ENCODE peak calls at places on chromosomes 16 and 17, in ten cellular contexts. One of them, this sample, is unnamed. For H3K4me1, the result is how much of the 10 kb centered on the place peaks cover.

GRCh38 chr16:78035012-78035411 is 12.7 kb downstream of the CLEC3A start:
- DNase-seq in ovary: no peak
- DNase-seq in A549: no peak
- DNase-seq in sigmoid colon: no peak
- DNase-seq in HCT116: no peak
- DNase-seq in breast epithelium: no peak
- DNase-seq in heart left ventricle: no peak
- DNase-seq in IMR-90: no peak
- DNase-seq in tibial nerve: no peak
- DNase-seq in esophagus muscularis mucosa: no peak
- DNase-seq in this sample: no peak

GRCh38 chr16:46961373-46962353 is 11.8 kb downstream of the DNAJA2 start:
- DNase-seq in breast epithelium: no peak
- DNase-seq in heart left ventricle: no peak
- DNase-seq in esophagus muscularis mucosa: no peak
- DNase-seq in ovary: no peak
- DNase-seq in tibial nerve: no peak
- DNase-seq in A549: no peak
- DNase-seq in HCT116: no peak
- DNase-seq in sigmoid colon: no peak
- DNase-seq in IMR-90: peak
- DNase-seq in this sample: no peak

GRCh38 chr17:78745407-78746088 is 36.5 kb downstream of the CYTH1 start:
- DNase-seq in tibial nerve: peak
- DNase-seq in IMR-90: peak
- DNase-seq in A549: peak
- DNase-seq in heart left ventricle: no peak
- DNase-seq in breast epithelium: no peak
- DNase-seq in sigmoid colon: no peak
- DNase-seq in ovary: no peak
- DNase-seq in esophagus muscularis mucosa: no peak
- DNase-seq in HCT116: no peak
- DNase-seq in this sample: no peak

GRCh38 chr16:48611329-48612137 is 1.6 kb upstream of the N4BP1 start:
- DNase-seq in A549: peak
- DNase-seq in ovary: no peak
- DNase-seq in breast epithelium: no peak
- DNase-seq in heart left ventricle: peak
- DNase-seq in esophagus muscularis mucosa: no peak
- DNase-seq in IMR-90: no peak
- DNase-seq in sigmoid colon: no peak
- DNase-seq in HCT116: no peak
- DNase-seq in tibial nerve: no peak
- DNase-seq in this sample: no peak

GRCh38 chr16:85567101-85567866 is 45.8 kb upstream of the GSE1 start:
- DNase-seq in IMR-90: no peak
- DNase-seq in A549: no peak
- DNase-seq in HCT116: no peak
- DNase-seq in heart left ventricle: no peak
- DNase-seq in sigmoid colon: no peak
- DNase-seq in ovary: no peak
- DNase-seq in breast epithelium: no peak
- DNase-seq in esophagus muscularis mucosa: no peak
- DNase-seq in tibial nerve: no peak
- DNase-seq in this sample: no peak

GRCh38 chr16:71276589-71277334 is 12.4 kb downstream of the CMTR2 start:
- DNase-seq in sigmoid colon: no peak
- DNase-seq in heart left ventricle: no peak
- DNase-seq in HCT116: no peak
- DNase-seq in ovary: no peak
- DNase-seq in esophagus muscularis mucosa: no peak
- DNase-seq in tibial nerve: no peak
- DNase-seq in breast epithelium: no peak
- DNase-seq in IMR-90: no peak
- DNase-seq in A549: no peak
- DNase-seq in this sample: no peak

GRCh38 chr16:48408688-48409087 is 23.5 kb upstream of the SIAH1 start:
- DNase-seq in A549: peak
- DNase-seq in esophagus muscularis mucosa: no peak
- DNase-seq in HCT116: no peak
- DNase-seq in breast epithelium: no peak
- DNase-seq in heart left ventricle: peak
- DNase-seq in sigmoid colon: peak
- DNase-seq in IMR-90: peak
- DNase-seq in ovary: no peak
- DNase-seq in tibial nerve: peak
- DNase-seq in this sample: no peak

GRCh38 chr16:75097941-75098897 is 18.4 kb downstream of the LDHD start:
- DNase-seq in sigmoid colon: no peak
- DNase-seq in A549: no peak
- DNase-seq in ovary: no peak
- DNase-seq in HCT116: no peak
- DNase-seq in heart left ventricle: no peak
- DNase-seq in breast epithelium: no peak
- DNase-seq in tibial nerve: no peak
- DNase-seq in esophagus muscularis mucosa: no peak
- DNase-seq in IMR-90: no peak
- DNase-seq in this sample: peak

GRCh38 chr16:22675745-22676540 is 138.0 kb upstream of the HS3ST2 start:
- DNase-seq in ovary: no peak
- DNase-seq in A549: no peak
- DNase-seq in HCT116: no peak
- DNase-seq in IMR-90: no peak
- DNase-seq in esophagus muscularis mucosa: no peak
- DNase-seq in sigmoid colon: no peak
- DNase-seq in tibial nerve: no peak
- DNase-seq in breast epithelium: no peak
- DNase-seq in heart left ventricle: peak
- DNase-seq in this sample: no peak

GRCh38 chr17:45050680-45051059 is 762 bp downstream of the DCAKD start:
- DNase-seq in esophagus muscularis mucosa: no peak
- DNase-seq in IMR-90: peak
- DNase-seq in heart left ventricle: no peak
- DNase-seq in HCT116: no peak
- DNase-seq in A549: peak
- DNase-seq in tibial nerve: no peak
- DNase-seq in ovary: no peak
- DNase-seq in sigmoid colon: no peak
- DNase-seq in breast epithelium: no peak
- DNase-seq in this sample: no peak

GRCh38 chr16:57651344-57652333 is 16.5 kb upstream of the ADGRG3 start:
- DNase-seq in tibial nerve: no peak
- DNase-seq in heart left ventricle: no peak
- DNase-seq in ovary: no peak
- DNase-seq in IMR-90: no peak
- DNase-seq in esophagus muscularis mucosa: no peak
- DNase-seq in breast epithelium: no peak
- DNase-seq in HCT116: no peak
- DNase-seq in sigmoid colon: no peak
- DNase-seq in A549: no peak
- DNase-seq in this sample: no peak

GRCh38 chr16:58243528-58244004 is 45.7 kb upstream of the CSNK2A2 start:
- DNase-seq in sigmoid colon: no peak
- DNase-seq in HCT116: no peak
- DNase-seq in heart left ventricle: no peak
- DNase-seq in ovary: no peak
- DNase-seq in A549: no peak
- DNase-seq in tibial nerve: no peak
- DNase-seq in IMR-90: no peak
- DNase-seq in breast epithelium: peak
- DNase-seq in esophagus muscularis mucosa: no peak
- DNase-seq in this sample: no peak

DNA sequence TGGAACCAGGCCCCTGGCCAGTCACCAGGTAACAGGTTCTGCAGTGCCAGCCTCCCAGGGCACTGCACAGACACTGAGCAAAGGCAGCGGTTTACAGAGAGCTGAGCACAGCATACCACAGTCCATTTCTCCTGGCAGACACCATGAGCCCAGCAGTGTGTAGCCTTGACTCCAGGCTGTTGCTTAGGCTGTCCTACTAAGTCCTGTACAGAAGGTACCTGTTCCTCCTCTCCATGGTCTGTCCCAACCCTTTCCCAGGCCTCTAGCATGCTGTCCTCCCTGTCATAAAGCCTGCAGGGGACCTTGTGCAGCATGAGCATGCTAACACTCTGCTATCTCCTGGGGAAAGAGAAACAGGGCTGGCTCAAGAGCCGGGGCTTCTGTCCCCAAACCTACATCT is 20.0 kb downstream of the ATP6V0D1 start:
- DNase-seq in sigmoid colon: no peak
- DNase-seq in heart left ventricle: no peak
- DNase-seq in ovary: no peak
- DNase-seq in HCT116: no peak
- DNase-seq in A549: no peak
- DNase-seq in IMR-90: no peak
- DNase-seq in tibial nerve: no peak
- DNase-seq in esophagus muscularis mucosa: no peak
- DNase-seq in breast epithelium: no peak
- DNase-seq in this sample: no peak
- H3K4me1 ChIP-seq in sigmoid colon: half or more
- H3K4me1 ChIP-seq in heart left ventricle: half or more
- H3K4me1 ChIP-seq in ovary: half or more
- H3K4me1 ChIP-seq in HCT116: under half
- H3K4me1 ChIP-seq in A549: under half
- H3K4me1 ChIP-seq in IMR-90: under half
- H3K4me1 ChIP-seq in tibial nerve: under half
- H3K4me1 ChIP-seq in esophagus muscularis mucosa: half or more
- H3K4me1 ChIP-seq in breast epithelium: half or more
- H3K4me1 ChIP-seq in this sample: half or more

DNA sequence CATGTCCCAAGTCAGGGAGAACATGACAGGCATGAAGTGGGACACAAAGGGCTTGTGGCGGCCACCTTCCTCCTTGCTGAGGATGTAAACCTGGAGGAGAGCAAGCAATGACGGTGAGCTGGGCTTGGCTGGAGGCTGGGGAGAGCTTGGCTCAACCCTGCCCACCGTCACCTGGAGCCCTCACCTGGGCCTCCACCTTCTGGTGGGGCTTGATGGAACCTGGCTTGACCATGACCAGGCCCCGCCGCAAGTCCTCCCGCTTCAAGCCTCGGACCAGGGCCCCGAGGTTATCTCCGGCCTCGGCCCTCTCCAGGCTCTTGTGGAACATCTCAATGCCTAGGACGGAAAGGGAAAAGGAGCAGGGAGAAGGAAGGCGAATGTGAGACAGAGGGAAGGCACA is 2.4 kb downstream of the TUFM start:
- DNase-seq in ovary: no peak
- DNase-seq in breast epithelium: no peak
- DNase-seq in tibial nerve: no peak
- DNase-seq in IMR-90: no peak
- DNase-seq in HCT116: no peak
- DNase-seq in heart left ventricle: no peak
- DNase-seq in esophagus muscularis mucosa: no peak
- DNase-seq in sigmoid colon: no peak
- DNase-seq in A549: no peak
- DNase-seq in this sample: no peak
- TF ChIP-seq POLR2A in ovary: no peak
- TF ChIP-seq POLR2A in breast epithelium: no peak
- TF ChIP-seq POLR2A in tibial nerve: no peak
- TF ChIP-seq POLR2A in IMR-90: no peak
- TF ChIP-seq POLR2A in HCT116: no peak
- TF ChIP-seq POLR2A in heart left ventricle: no peak
- TF ChIP-seq POLR2A in esophagus muscularis mucosa: no peak
- TF ChIP-seq POLR2A in sigmoid colon: no peak
- TF ChIP-seq POLR2A in A549: no peak
- TF ChIP-seq POLR2A in this sample: no peak

GRCh38 chr16:3825940-3826339 is 54.6 kb downstream of the CREBBP start:
- DNase-seq in HCT116: no peak
- DNase-seq in heart left ventricle: no peak
- DNase-seq in A549: no peak
- DNase-seq in esophagus muscularis mucosa: no peak
- DNase-seq in breast epithelium: no peak
- DNase-seq in IMR-90: no peak
- DNase-seq in ovary: no peak
- DNase-seq in tibial nerve: no peak
- DNase-seq in sigmoid colon: no peak
- DNase-seq in this sample: no peak

GRCh38 chr16:3823427-3823826 is 57.1 kb downstream of the CREBBP start:
- DNase-seq in tibial nerve: no peak
- DNase-seq in breast epithelium: no peak
- DNase-seq in sigmoid colon: no peak
- DNase-seq in A549: no peak
- DNase-seq in heart left ventricle: no peak
- DNase-seq in ovary: no peak
- DNase-seq in HCT116: no peak
- DNase-seq in IMR-90: no peak
- DNase-seq in esophagus muscularis mucosa: no peak
- DNase-seq in this sample: no peak

GRCh38 chr16:3824121-3824795 is 56.3 kb downstream of the CREBBP start:
- DNase-seq in breast epithelium: no peak
- DNase-seq in IMR-90: no peak
- DNase-seq in tibial nerve: no peak
- DNase-seq in esophagus muscularis mucosa: no peak
- DNase-seq in A549: no peak
- DNase-seq in ovary: no peak
- DNase-seq in HCT116: no peak
- DNase-seq in heart left ventricle: no peak
- DNase-seq in sigmoid colon: no peak
- DNase-seq in this sample: no peak

GRCh38 chr16:3822366-3823045 is 58.0 kb downstream of the CREBBP start:
- DNase-seq in ovary: no peak
- DNase-seq in esophagus muscularis mucosa: no peak
- DNase-seq in sigmoid colon: no peak
- DNase-seq in IMR-90: peak
- DNase-seq in heart left ventricle: no peak
- DNase-seq in A549: no peak
- DNase-seq in tibial nerve: no peak
- DNase-seq in breast epithelium: no peak
- DNase-seq in HCT116: no peak
- DNase-seq in this sample: no peak

DNA sequence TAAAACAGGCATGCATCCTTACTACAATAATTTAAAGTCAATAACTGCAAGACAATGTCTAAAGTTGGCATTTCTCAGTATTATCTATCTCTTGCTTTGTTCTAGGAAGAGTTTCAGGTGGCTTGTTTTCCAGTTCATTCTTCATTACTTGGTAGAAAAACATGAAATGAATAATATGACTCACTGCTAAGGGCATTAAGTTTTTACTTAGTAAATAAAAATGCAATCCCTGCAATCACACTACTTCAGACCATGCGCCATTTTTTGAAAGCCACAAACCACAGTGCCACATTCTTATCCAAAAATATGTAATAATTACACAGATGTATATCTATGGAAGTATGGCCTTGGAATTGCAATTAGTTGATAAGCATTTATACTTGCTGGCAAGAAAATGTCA is 55.4 kb downstream of the CREBBP start:
- DNase-seq in esophagus muscularis mucosa: no peak
- DNase-seq in sigmoid colon: no peak
- DNase-seq in HCT116: no peak
- DNase-seq in IMR-90: peak
- DNase-seq in breast epithelium: no peak
- DNase-seq in ovary: no peak
- DNase-seq in tibial nerve: no peak
- DNase-seq in A549: no peak
- DNase-seq in heart left ventricle: no peak
- DNase-seq in this sample: no peak
- H3K4me1 ChIP-seq in esophagus muscularis mucosa: half or more
- H3K4me1 ChIP-seq in sigmoid colon: half or more
- H3K4me1 ChIP-seq in HCT116: under half
- H3K4me1 ChIP-seq in IMR-90: under half
- H3K4me1 ChIP-seq in breast epithelium: under half
- H3K4me1 ChIP-seq in ovary: under half
- H3K4me1 ChIP-seq in tibial nerve: under half
- H3K4me1 ChIP-seq in A549: under half
- H3K4me1 ChIP-seq in heart left ventricle: under half
- H3K4me1 ChIP-seq in this sample: half or more

GRCh38 chr16:87441886-87442580 is 49.9 kb downstream of the MAP1LC3B start:
- DNase-seq in IMR-90: peak
- DNase-seq in tibial nerve: no peak
- DNase-seq in sigmoid colon: no peak
- DNase-seq in ovary: no peak
- DNase-seq in breast epithelium: no peak
- DNase-seq in HCT116: no peak
- DNase-seq in esophagus muscularis mucosa: no peak
- DNase-seq in A549: no peak
- DNase-seq in heart left ventricle: no peak
- DNase-seq in this sample: no peak
- TF ChIP-seq POLR2A in IMR-90: no peak
- TF ChIP-seq POLR2A in tibial nerve: no peak
- TF ChIP-seq POLR2A in sigmoid colon: no peak
- TF ChIP-seq POLR2A in ovary: no peak
- TF ChIP-seq POLR2A in breast epithelium: no peak
- TF ChIP-seq POLR2A in HCT116: no peak
- TF ChIP-seq POLR2A in esophagus muscularis mucosa: no peak
- TF ChIP-seq POLR2A in A549: no peak
- TF ChIP-seq POLR2A in heart left ventricle: no peak
- TF ChIP-seq POLR2A in this sample: no peak